ENCODE peak calls at places on chromosomes 4 and X, in nine cellular contexts. O is natural killer cell treated with Interleukin-12 subunit alpha and Interleukin-12 subunit beta and Interleukin-15 and Interleukin-18, amount 100 ng/mL, for 72 hours; Y is left lung; A is right cardiac atrium; V is lung; U is right lobe of liver; M is naive thymus-derived CD8-positive, alpha-beta T cell; F is heart left ventricle; H is lower lobe of right lung. G is an unnamed sample.

GRCh38 chr4:64774626-64775025 is 365.4 kb upstream of the TECRL start:
- ATAC-seq in M (no peak), A (no peak), F (no peak), H (no peak), Y (no peak), V (no peak), U (no peak), O (no peak), G (no peak)

GRCh38 chr4:151674804-151675290 is 86.0 kb downstream of the GATB start:
- ATAC-seq in A (peak), Y (peak), V (peak), O (peak), U (peak), M (no peak), F (peak), H (peak), G (peak)

GRCh38 chr4:99202536-99202935 is 16.5 kb downstream of the ADH6 start:
- ATAC-seq in O (no peak), U (no peak), H (peak), M (no peak), Y (peak), F (peak), A (peak), V (peak), G (no peak)

GRCh38 chr4:165580379-165580905 is 201.6 kb downstream of the CPE start:
- ATAC-seq in A (peak), U (no peak), M (no peak), O (no peak), Y (peak), H (no peak), F (peak), V (no peak), G (peak)

GRCh38 chr4:173057906-173058305 is 110.7 kb upstream of the GALNT7 start:
- ATAC-seq in A (peak), F (no peak), M (no peak), Y (no peak), O (no peak), V (no peak), U (no peak), H (no peak), G (no peak)

GRCh38 chr4:112060212-112060611 is 85.0 kb upstream of the FAM241A start:
- ATAC-seq in U (no peak), M (no peak), O (no peak), H (no peak), Y (no peak), F (no peak), A (no peak), V (no peak), G (peak)

GRCh38 chr4:73223258-73223651 is 35.3 kb downstream of the ANKRD17 start:
- ATAC-seq in A (peak), O (no peak), V (no peak), M (peak), H (peak), Y (peak), U (no peak), F (no peak), G (peak)

GRCh38 chr4:2101346-2102044 is 42.4 kb downstream of the NAT8L start:
- ATAC-seq in A (no peak), Y (no peak), O (no peak), V (no peak), F (no peak), H (no peak), U (no peak), M (no peak), G (no peak)

GRCh38 chrX:21126661-21127060 is 247.6 kb upstream of the CNKSR2 start:
- ATAC-seq in F (no peak), H (no peak), V (no peak), M (no peak), A (no peak), O (no peak), U (no peak), Y (no peak), G (no peak)

GRCh38 chr4:40577588-40578253 is 51.9 kb downstream of the RBM47 start:
- ATAC-seq in Y (no peak), U (peak), O (no peak), F (no peak), A (peak), V (no peak), H (no peak), M (no peak), G (no peak)

GRCh38 chr4:77072195-77072753 is 3.5 kb downstream of the CCNI start:
- ATAC-seq in H (no peak), F (no peak), U (no peak), M (peak), A (no peak), O (no peak), Y (no peak), V (no peak), G (peak)

GRCh38 chrX:9997524-9997923 is 30.4 kb downstream of the CLDN34 start:
- ATAC-seq in A (peak), V (no peak), M (no peak), U (no peak), Y (peak), F (peak), H (peak), O (peak), G (no peak)

GRCh38 chr4:53584658-53585057 is 6.6 kb downstream of the LNX1 start:
- ATAC-seq in F (no peak), M (no peak), A (no peak), V (no peak), O (no peak), U (no peak), H (no peak), Y (no peak), G (no peak)

GRCh38 chr4:44150091-44150576 is 298.5 kb downstream of the KCTD8 start:
- ATAC-seq in F (no peak), U (no peak), A (no peak), Y (peak), O (no peak), H (no peak), V (no peak), M (no peak), G (no peak)

G was measured in esophagus mucosa.